ENCODE peak calls at places on chromosomes 7 and 10, in four cellular contexts. W, Z, S and B are unnamed samples.

GRCh38 chr10:95588025-95588424 is 26.9 kb upstream of the SORBS1 start:
- DNase-seq in W (no peak), Z (no peak), S (no peak), B (no peak)

GRCh38 chr10:35605191-35605590 is at the start of gene GJD4:
- DNase-seq in W (no peak), Z (no peak), S (no peak), B (no peak)

GRCh38 chr7:100753750-100754149 is 20.4 kb downstream of the ZAN start:
- DNase-seq in W (peak; percentile 9), Z (no peak), S (no peak), B (peak; percentile 44)

GRCh38 chr7:29421010-29421956 is 142.4 kb upstream of the PRR15 start:
- DNase-seq in W (no peak), Z (no peak), S (peak; percentile 12), B (no peak)

GRCh38 chr10:98898987-98899386 is 336.7 kb downstream of the HPSE2 start:
- DNase-seq in W (no peak), Z (no peak), S (no peak), B (no peak)

GRCh38 chr7:41763626-41764025 is 60.7 kb upstream of the INHBA start:
- DNase-seq in W (no peak), Z (no peak), S (no peak), B (no peak)

GRCh38 chr10:101559596-101560292 is 28.3 kb downstream of the POLL start:
- DNase-seq in W (no peak), Z (no peak), S (no peak), B (no peak)

GRCh38 chr7:85733163-85733915 is 546.5 kb upstream of the SEMA3D start:
- DNase-seq in W (peak; percentile 57), Z (no peak), S (no peak), B (no peak)

GRCh38 chr7:123621707-123622106 is 20.1 kb downstream of the ASB15 start:
- DNase-seq in W (no peak), Z (no peak), S (no peak), B (no peak)

GRCh38 chr10:11617233-11617632 is 5.8 kb upstream of the USP6NL start:
- DNase-seq in W (no peak), Z (no peak), S (no peak), B (no peak)

GRCh38 chr10:6014241-6014761 is 37.0 kb upstream of the IL15RA start:
- DNase-seq in W (peak; percentile 67), Z (peak; percentile 6), S (peak; percentile 76), B (peak; percentile 39)

GRCh38 chr7:129423700-129424410 is 10.4 kb upstream of the STRIP2 start:
- DNase-seq in W (peak; percentile 80), Z (no peak), S (no peak), B (no peak)

GRCh38 chr10:101050206-101051069 is 11.4 kb upstream of the KAZALD1 start:
- DNase-seq in W (peak; percentile 54), Z (peak; percentile 89), S (peak; percentile 66), B (peak; percentile 34)

GRCh38 chr7:5442757-5443305 is 19.2 kb upstream of the TNRC18 start:
- DNase-seq in W (no peak), Z (no peak), S (no peak), B (no peak)

GRCh38 chr7:22725585-22725984 is 1.4 kb upstream of the IL6 start:
- DNase-seq in W (peak; percentile 51), Z (no peak), S (peak; percentile 71), B (peak; percentile 63)

GRCh38 chr7:111708072-111708471 is 145.8 kb upstream of the IMMP2L start:
- DNase-seq in W (no peak), Z (no peak), S (no peak), B (peak; percentile 21)

GRCh38 chr7:133300097-133300496 is 47.2 kb downstream of the EXOC4 start:
- DNase-seq in W (no peak), Z (no peak), S (no peak), B (no peak)

GRCh38 chr7:134855467-134855866 is 76.0 kb downstream of the CALD1 start:
- DNase-seq in W (peak; percentile 33), Z (no peak), S (no peak), B (peak; percentile 73)

GRCh38 chr7:84665339-84665738 is 470.8 kb upstream of the SEMA3A start:
- DNase-seq in W (no peak), Z (no peak), S (no peak), B (no peak)

GRCh38 chr10:43193496-43194080 is 55.3 kb downstream of the CSGALNACT2 start:
- DNase-seq in W (no peak), Z (no peak), S (no peak), B (no peak)

GRCh38 chr7:47846117-47846836 is 102.0 kb downstream of the PKD1L1 start:
- DNase-seq in W (peak; percentile 42), Z (no peak), S (no peak), B (peak; percentile 28)

DNA sequence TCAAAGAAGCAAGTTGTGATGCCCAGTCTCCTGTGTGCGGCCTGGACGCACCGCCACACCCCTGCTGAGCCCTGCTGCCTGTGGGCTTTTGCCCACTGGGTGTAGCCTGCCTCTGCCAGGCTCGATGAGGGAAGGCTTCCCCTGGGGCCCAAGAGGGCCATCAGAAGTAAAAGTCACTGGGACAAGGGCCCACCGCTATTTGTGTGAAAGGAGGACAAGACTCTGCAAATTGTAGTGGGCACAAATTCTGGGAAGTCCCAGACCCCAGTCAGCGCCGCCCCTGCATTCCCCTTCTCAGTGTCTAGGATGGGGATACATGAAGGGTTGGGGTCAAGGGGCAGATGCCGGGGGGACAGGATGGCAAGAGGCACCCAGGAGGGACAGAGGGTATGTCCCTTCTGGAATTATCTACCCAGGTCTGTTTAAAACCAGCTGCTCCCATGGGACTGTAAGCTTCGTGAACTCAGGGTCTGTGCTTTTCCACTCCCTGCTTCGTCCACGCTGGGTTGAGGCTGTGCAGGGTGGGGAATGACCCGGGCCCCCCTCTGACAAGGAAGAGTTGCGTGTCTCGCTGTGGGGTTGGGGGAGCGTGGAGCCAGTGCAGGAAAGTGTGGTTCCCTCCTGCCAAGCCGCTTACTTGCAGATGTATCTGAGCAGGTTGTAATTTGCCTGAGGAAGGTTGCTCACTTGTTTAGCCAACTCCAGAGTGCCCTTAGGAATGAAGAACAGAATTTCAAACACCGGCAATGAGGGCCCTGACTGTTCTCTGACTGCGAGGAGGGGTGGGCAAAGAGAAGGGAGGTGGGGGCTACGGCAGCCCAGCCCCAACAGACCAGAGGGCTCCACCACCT is 147.2 kb downstream of the MAPK8 start:
- DNase-seq in W (no peak), Z (no peak), S (no peak), B (no peak)
- TF ChIP-seq CTCF in W (no peak), Z (no peak), S (no peak), B (no peak)

GRCh38 chr10:60570272-60570865 is 180.7 kb upstream of the ANK3 start:
- DNase-seq in W (no peak), Z (no peak), S (no peak), B (no peak)

GRCh38 chr10:60570941-60571340 is 181.3 kb upstream of the ANK3 start:
- DNase-seq in W (no peak), Z (no peak), S (no peak), B (no peak)

GRCh38 chr10:60572511-60573194 is 183.0 kb upstream of the ANK3 start:
- DNase-seq in W (peak; percentile 87), Z (no peak), S (no peak), B (peak; percentile 44)

GRCh38 chr10:60566027-60566575 is 176.4 kb upstream of the ANK3 start:
- DNase-seq in W (no peak), Z (no peak), S (no peak), B (no peak)

DNA sequence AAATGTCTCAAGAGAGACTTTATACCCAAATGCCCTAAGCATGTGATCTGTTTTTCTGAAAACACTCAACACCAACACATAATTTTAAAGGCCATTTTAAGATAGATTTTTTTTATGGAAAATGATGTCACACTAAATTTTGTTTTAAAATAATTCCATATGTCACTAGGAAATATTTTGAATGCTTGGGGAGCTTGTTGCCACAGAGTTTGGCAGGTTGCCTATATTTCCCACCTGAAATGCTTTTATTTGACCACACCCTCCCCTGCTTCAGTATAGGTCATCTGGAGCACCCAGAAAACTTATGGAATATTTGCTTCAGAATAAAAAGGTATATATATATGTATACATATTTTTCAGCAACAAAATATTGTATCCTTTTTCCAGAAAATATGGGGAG is 180.0 kb upstream of the ANK3 start:
- DNase-seq in W (no peak), Z (no peak), S (no peak), B (no peak)
- H3K4me3 ChIP-seq in W (no peak overlapping the region), Z (no peak overlapping the region), S (no peak overlapping the region), B (no peak overlapping the region)

GRCh38 chr10:71889388-71889987 is 38.4 kb upstream of the PSAP start:
- DNase-seq in W (peak; percentile 15), Z (no peak), S (peak; percentile 24), B (no peak)
- TF ChIP-seq CTCF in W (peak; percentile 2), Z (no peak), S (no peak), B (no peak)

DNA sequence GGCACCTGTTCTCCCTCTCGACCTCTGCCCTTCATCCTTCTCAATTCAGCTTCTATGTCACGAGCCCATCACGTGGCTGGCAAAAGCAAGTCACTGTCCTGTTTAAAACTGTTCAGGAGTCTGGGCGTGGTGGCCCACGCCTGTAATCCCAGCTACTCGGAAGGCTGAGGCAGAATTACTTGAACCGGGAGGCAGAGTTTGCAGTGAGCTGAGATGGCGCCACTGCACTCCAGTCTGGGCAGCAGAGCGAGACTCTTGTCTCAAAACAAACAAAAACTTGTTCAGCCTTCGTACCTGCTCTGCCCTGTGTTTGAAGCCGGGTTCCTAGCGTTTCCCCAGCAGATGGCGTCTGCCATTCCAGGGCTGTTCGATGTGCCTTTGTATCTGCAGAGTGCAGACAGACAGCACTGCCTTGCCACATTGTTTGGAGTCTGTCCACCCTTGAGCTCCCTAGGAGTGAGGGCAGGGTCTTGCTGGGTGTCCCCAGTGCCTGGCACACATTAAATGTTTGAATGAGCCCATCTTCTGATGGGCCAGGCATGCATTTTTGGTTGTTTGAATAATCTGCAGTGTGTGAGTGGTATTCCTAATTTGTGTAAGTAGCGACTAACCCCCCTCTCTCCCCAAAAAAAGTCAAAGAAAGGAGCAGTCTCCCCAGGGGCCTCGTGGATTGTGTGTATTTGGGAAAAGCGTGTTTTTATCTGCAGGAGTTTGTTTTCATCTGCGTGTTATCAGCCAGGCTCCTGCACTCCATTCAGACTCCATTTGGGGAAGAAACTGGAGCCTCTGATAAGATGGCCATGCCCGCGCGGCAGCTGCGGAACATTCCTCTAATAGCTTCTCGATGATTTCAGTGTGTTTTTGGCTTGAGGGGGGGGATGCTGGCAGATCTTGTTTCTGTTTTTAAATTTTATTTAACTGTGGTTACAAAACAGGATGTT is 61.2 kb downstream of the DNAJB6 start:
- DNase-seq in W (peak; percentile 88), Z (peak; percentile 58), S (no peak), B (peak; percentile 87)
- H3K4me3 ChIP-seq in W (peak overlapping the region; percentile 2), Z (no peak overlapping the region), S (no peak overlapping the region), B (peak overlapping the region; percentile 34)